ENCODE peak calls at places on chromosomes 12 and 14, in five cellular contexts. K, I, M, G and O are unnamed samples.

GRCh38 chr12:86683568-86683991 is 427.4 kb upstream of the MGAT4C start:
- DNase-seq in K (no peak), I (no peak), M (peak), G (peak), O (no peak)

GRCh38 chr12:125015680-125016310 is 22.4 kb downstream of the BRI3BP start:
- DNase-seq in K (peak), I (no peak), M (no peak), G (no peak), O (no peak)

GRCh38 chr14:89041245-89041585 is 216.8 kb downstream of the TTC8 start:
- DNase-seq in K (no peak), I (peak), M (no peak), G (no peak), O (no peak)

GRCh38 chr12:15164997-15165659 is 56.1 kb downstream of the RERG start:
- DNase-seq in K (peak), I (no peak), M (peak), G (peak), O (no peak)

GRCh38 chr12:41452838-41453237 is 264.7 kb downstream of the PDZRN4 start:
- DNase-seq in K (no peak), I (no peak), M (no peak), G (no peak), O (no peak)

GRCh38 chr12:67420506-67420905 is 151.3 kb downstream of the CAND1 start:
- DNase-seq in K (no peak), I (no peak), M (no peak), G (no peak), O (no peak)

GRCh38 chr14:103558071-103558882 is 4.2 kb downstream of the BAG5 start:
- DNase-seq in K (no peak), I (no peak), M (peak), G (peak), O (no peak)

GRCh38 chr12:54163147-54163546 is 25.6 kb downstream of the SMUG1 start:
- DNase-seq in K (no peak), I (no peak), M (no peak), G (no peak), O (no peak)

GRCh38 chr14:76386922-76387782 is 11.2 kb downstream of the ESRRB start:
- DNase-seq in K (peak), I (peak), M (peak), G (peak), O (peak)

GRCh38 chr12:85405781-85406522 is 125.9 kb downstream of the ALX1 start:
- DNase-seq in K (no peak), I (no peak), M (peak), G (peak), O (no peak)

GRCh38 chr14:94964931-94965330 is 192.4 kb downstream of the DICER1 start:
- DNase-seq in K (no peak), I (no peak), M (no peak), G (no peak), O (no peak)

GRCh38 chr14:20429801-20430669 is 5.9 kb downstream of the KLHL33 start:
- DNase-seq in K (peak), I (no peak), M (no peak), G (no peak), O (no peak)

GRCh38 chr14:52700701-52701172 is 5.4 kb upstream of the ERO1A start:
- DNase-seq in K (no peak), I (peak), M (peak), G (peak), O (no peak)

GRCh38 chr12:124428792-124429281 is 133.9 kb downstream of the RFLNA start:
- DNase-seq in K (no peak), I (no peak), M (no peak), G (no peak), O (no peak)

GRCh38 chr12:28591831-28592230 is 401.6 kb downstream of the CCDC91 start:
- DNase-seq in K (no peak), I (no peak), M (no peak), G (no peak), O (no peak)

GRCh38 chr12:80894179-80894578 is 43.6 kb downstream of the LIN7A start:
- DNase-seq in K (no peak), I (no peak), M (no peak), G (no peak), O (no peak)

GRCh38 chr12:122843472-122843871 is 8.2 kb downstream of the HIP1R start:
- DNase-seq in K (no peak), I (no peak), M (no peak), G (no peak), O (no peak)

GRCh38 chr12:130796985-130797686 is 41.9 kb downstream of the STX2 start:
- DNase-seq in K (no peak), I (no peak), M (no peak), G (no peak), O (no peak)